ENCODE peak calls at places on chromosomes 1 and 21, in seven cellular contexts. S is activated CD4-positive, CD25-positive, alpha-beta regulatory T cell treated with anti-CD3 and anti-CD28 coated beads, Interleukin-2, amount 50 U/mL, for 16 hours; G is A172; F is neural crest cell; L is cardiac muscle cell; Q is ELR; D is EL. E is an unnamed sample.

GRCh38 chr1:206784471-206784903 is 12.2 kb upstream of the IL10 start:
- DNase-seq in D (no peak), L (no peak), Q (no peak), G (no peak), F (no peak), S (peak; percentile 71), E (peak; percentile 96)

GRCh38 chr1:30511563-30512252 is 211.7 kb downstream of the MATN1 start:
- DNase-seq in G (peak; percentile 58), F (no peak), S (no peak), Q (peak; percentile 50), L (no peak), D (peak; percentile 79), E (no peak)

GRCh38 chr1:179177182-179177581 is 52.3 kb downstream of the ABL2 start:
- DNase-seq in G (peak; percentile 34), S (no peak), L (peak; percentile 11), Q (peak; percentile 22), D (peak; percentile 64), F (no peak), E (no peak)

GRCh38 chr1:189859385-189859977 is 618.2 kb downstream of the BRINP3 start:
- DNase-seq in L (no peak), F (no peak), D (peak; percentile 0), G (peak; percentile 16), S (no peak), Q (no peak), E (no peak)

GRCh38 chr1:211198111-211198510 is 61.1 kb upstream of the RCOR3 start:
- DNase-seq in S (no peak), F (no peak), D (peak; percentile 62), Q (peak; percentile 74), L (no peak), G (peak; percentile 69), E (no peak)

GRCh38 chr21:44819283-44820243 is 1.7 kb upstream of the SUMO3 start:
- DNase-seq in D (no peak), S (no peak), L (no peak), Q (no peak), G (no peak), F (no peak), E (no peak)

GRCh38 chr1:230156068-230156467 is 89.0 kb downstream of the GALNT2 start:
- DNase-seq in Q (no peak), S (no peak), F (no peak), G (no peak), D (no peak), L (no peak), E (no peak)

GRCh38 chr1:226444901-226445300 is 37.0 kb upstream of the PARP1 start:
- DNase-seq in D (no peak), G (no peak), L (no peak), F (no peak), Q (no peak), S (peak; percentile 31), E (peak; percentile 93)

GRCh38 chr1:178706467-178706866 is 18.6 kb upstream of the RALGPS2 start:
- DNase-seq in F (no peak), S (no peak), G (no peak), D (no peak), Q (no peak), L (no peak), E (no peak)

GRCh38 chr1:151289991-151290708 is 8.1 kb downstream of the ZNF687 start:
- DNase-seq in S (no peak), G (no peak), Q (no peak), L (no peak), F (no peak), D (no peak), E (no peak)

GRCh38 chr21:25243809-25244208 is 363.5 kb downstream of the MRPL39 start:
- DNase-seq in D (no peak), Q (no peak), L (no peak), F (no peak), S (no peak), G (no peak), E (no peak)

GRCh38 chr1:211621471-211622198 is 42.7 kb upstream of the SLC30A1 start:
- DNase-seq in Q (no peak), F (no peak), L (no peak), S (no peak), G (peak; percentile 75), D (no peak), E (no peak)

GRCh38 chr1:201430790-201431189 is 9.3 kb upstream of the TNNI1 start:
- DNase-seq in D (no peak), F (no peak), L (no peak), Q (no peak), S (no peak), G (no peak), E (no peak)

GRCh38 chr1:90193116-90193515 is 198.2 kb downstream of the ZNF326 start:
- DNase-seq in Q (no peak), G (no peak), L (no peak), F (no peak), D (no peak), S (no peak), E (no peak)

GRCh38 chr1:43634729-43635128 is 15.2 kb upstream of the KDM4A start:
- DNase-seq in L (no peak), Q (no peak), D (peak; percentile 17), S (no peak), G (no peak), F (no peak), E (no peak)

GRCh38 chr1:240691521-240692338 is 79.8 kb upstream of the GREM2 start:
- DNase-seq in D (peak; percentile 62), G (peak; percentile 67), Q (peak; percentile 69), S (no peak), F (peak; percentile 19), L (peak; percentile 70), E (no peak)

GRCh38 chr1:53025034-53025777 is 36.8 kb upstream of the PODN start:
- DNase-seq in S (no peak), F (no peak), Q (peak; percentile 81), G (peak; percentile 64), L (peak; percentile 94), D (peak; percentile 88), E (no peak)

GRCh38 chr1:34885405-34886247 is 26.1 kb upstream of the SMIM12 start:
- DNase-seq in D (peak; percentile 22), Q (peak; percentile 13), F (peak; percentile 62), G (no peak), L (peak; percentile 64), S (no peak), E (no peak)

GRCh38 chr1:42334240-42335049 is 590 bp downstream of the FOXJ3 start:
- DNase-seq in F (peak; percentile 48), S (no peak), Q (peak; percentile 76), G (peak; percentile 43), D (peak; percentile 82), L (peak; percentile 63), E (no peak)

GRCh38 chr1:205488074-205488723 is 16.3 kb upstream of the CDK18 start:
- DNase-seq in F (peak; percentile 55), L (peak; percentile 88), S (no peak), G (peak; percentile 76), Q (peak; percentile 68), D (peak; percentile 62), E (peak; percentile 4)

GRCh38 chr1:27517907-27518718 is 28.1 kb upstream of the WASF2 start:
- DNase-seq in S (no peak), Q (no peak), D (no peak), L (no peak), F (no peak), G (no peak), E (no peak)

GRCh38 chr1:15282810-15283474 is 35.9 kb downstream of the FHAD1 start:
- DNase-seq in L (no peak), Q (no peak), D (no peak), G (no peak), F (no peak), S (no peak), E (no peak)

GRCh38 chr1:66371233-66372005 is 162.5 kb upstream of the SGIP1 start:
- DNase-seq in F (no peak), G (peak; percentile 32), S (no peak), Q (peak; percentile 89), L (no peak), D (peak; percentile 79), E (no peak)

GRCh38 chr1:214844319-214844718 is 238.2 kb upstream of the KCNK2 start:
- DNase-seq in D (no peak), Q (no peak), F (no peak), L (no peak), G (no peak), S (no peak), E (no peak)

GRCh38 chr1:168121314-168122029 is 15.3 kb downstream of the GPR161 start:
- DNase-seq in S (no peak), G (no peak), D (peak; percentile 77), Q (peak; percentile 32), F (no peak), L (no peak), E (no peak)

GRCh38 chr1:107196973-107197562 is 56.2 kb downstream of the NTNG1 start:
- DNase-seq in F (peak; percentile 4), Q (peak; percentile 56), L (peak; percentile 16), D (peak; percentile 24), G (no peak), S (no peak), E (peak; percentile 61)

GRCh38 chr1:234326493-234327366 is 46.5 kb upstream of the COA6 start:
- DNase-seq in Q (peak; percentile 74), D (peak; percentile 69), L (peak; percentile 75), G (peak; percentile 62), S (peak; percentile 53), F (peak; percentile 71), E (no peak)

GRCh38 chr21:43318841-43319781 is 107.8 kb downstream of the SIK1 start:
- DNase-seq in L (no peak), F (peak; percentile 37), S (no peak), Q (peak; percentile 87), G (peak; percentile 77), D (peak; percentile 88), E (no peak)

GRCh38 chr1:54284781-54285563 is 85.0 kb downstream of the MRPL37 start:
- DNase-seq in G (no peak), D (no peak), S (no peak), F (no peak), Q (no peak), L (no peak), E (no peak)

GRCh38 chr1:94305704-94306103 is 68.3 kb upstream of the ARHGAP29 start:
- DNase-seq in Q (peak; percentile 71), L (no peak), G (no peak), D (peak; percentile 50), S (no peak), F (no peak), E (no peak)

GRCh38 chr1:8263806-8264205 is 54.1 kb upstream of the SLC45A1 start:
- DNase-seq in G (no peak), D (no peak), F (no peak), Q (no peak), S (no peak), L (no peak), E (no peak)